ENCODE peak calls at places on chromosomes 2 and 18, in eight cellular contexts. R is psoas muscle, M is HCT116, X is left lung, C is spleen, G is GM23338, L is heart right ventricle, E is IMR-90. J is an unnamed sample.

GRCh38 chr2:65075605-65076344 is 19.6 kb downstream of the CEP68 start:
- DNase-seq in R (no peak), M (no peak), X (peak; percentile 60), C (peak; percentile 66), G (peak; percentile 51), L (peak; percentile 52), E (no peak), J (no peak)

GRCh38 chr18:75199327-75199726 is 9.6 kb downstream of the PTGR3 start:
- DNase-seq in R (no peak), M (no peak), X (no peak), C (no peak), G (no peak), L (no peak), E (peak; percentile 13), J (no peak)

GRCh38 chr2:193539188-193539587 is 1344.5 kb upstream of the TMEFF2 start:
- DNase-seq in R (no peak), M (no peak), X (no peak), C (no peak), G (no peak), L (no peak), E (no peak), J (no peak)

GRCh38 chr18:76691800-76692199 is 130.6 kb upstream of the ZNF236 start:
- DNase-seq in R (no peak), M (no peak), X (no peak), C (no peak), G (no peak), L (no peak), E (peak; percentile 22), J (no peak)

GRCh38 chr2:85913854-85914524 is 25.2 kb upstream of the ST3GAL5 start:
- DNase-seq in R (no peak), M (no peak), X (no peak), C (no peak), G (no peak), L (no peak), E (peak; percentile 57), J (peak; percentile 66)

GRCh38 chr2:77910136-77910535 is 388.0 kb upstream of the LRRTM4 start:
- DNase-seq in R (no peak), M (no peak), X (no peak), C (no peak), G (no peak), L (no peak), E (no peak), J (no peak)

GRCh38 chr2:181340891-181341290 is 116.3 kb upstream of the ITGA4 start:
- DNase-seq in R (no peak), M (no peak), X (no peak), C (no peak), G (no peak), L (no peak), E (no peak), J (no peak)

GRCh38 chr18:79533591-79533990 is 137.9 kb downstream of the NFATC1 start:
- DNase-seq in R (peak; percentile 12), M (no peak), X (peak; percentile 21), C (no peak), G (no peak), L (no peak), E (no peak), J (no peak)

GRCh38 chr2:96870631-96871255 is 863 bp upstream of the SEMA4C start:
- DNase-seq in R (no peak), M (no peak), X (no peak), C (peak; percentile 88), G (peak; percentile 34), L (peak; percentile 53), E (no peak), J (no peak)

GRCh38 chr2:6103949-6104348 is 411.8 kb downstream of the SOX11 start:
- DNase-seq in R (peak; percentile 39), M (no peak), X (no peak), C (no peak), G (peak; percentile 37), L (no peak), E (no peak), J (no peak)

GRCh38 chr2:70523996-70524965 is 29.3 kb downstream of the TGFA start:
- DNase-seq in R (no peak), M (peak; percentile 86), X (peak; percentile 86), C (no peak), G (peak; percentile 64), L (no peak), E (peak; percentile 34), J (no peak)

GRCh38 chr2:64273524-64274398 is 129.5 kb upstream of the PELI1 start:
- DNase-seq in R (peak; percentile 62), M (no peak), X (no peak), C (no peak), G (no peak), L (no peak), E (peak; percentile 89), J (peak; percentile 76)

GRCh38 chr18:11488175-11488574 is 121.2 kb upstream of the SLC35G4 start:
- DNase-seq in R (no peak), M (no peak), X (no peak), C (no peak), G (no peak), L (no peak), E (peak; percentile 41), J (no peak)

GRCh38 chr2:112831956-112832567 is 4.5 kb downstream of the IL1B start:
- DNase-seq in R (no peak), M (no peak), X (no peak), C (no peak), G (no peak), L (no peak), E (no peak), J (no peak)

GRCh38 chr2:64453710-64454315 is at the start of gene LGALSL:
- DNase-seq in R (peak; percentile 81), M (peak; percentile 49), X (peak; percentile 85), C (peak; percentile 91), G (peak; percentile 88), L (peak; percentile 79), E (peak; percentile 24), J (peak; percentile 74)

GRCh38 chr2:50347355-50348044 is 684.4 kb downstream of the NRXN1 start:
- DNase-seq in R (no peak), M (no peak), X (no peak), C (peak; percentile 43), G (peak; percentile 69), L (no peak), E (no peak), J (no peak)

GRCh38 chr18:36412778-36413177 is 115.3 kb downstream of the FHOD3 start:
- DNase-seq in R (no peak), M (no peak), X (no peak), C (no peak), G (peak; percentile 73), L (no peak), E (no peak), J (no peak)

DNA sequence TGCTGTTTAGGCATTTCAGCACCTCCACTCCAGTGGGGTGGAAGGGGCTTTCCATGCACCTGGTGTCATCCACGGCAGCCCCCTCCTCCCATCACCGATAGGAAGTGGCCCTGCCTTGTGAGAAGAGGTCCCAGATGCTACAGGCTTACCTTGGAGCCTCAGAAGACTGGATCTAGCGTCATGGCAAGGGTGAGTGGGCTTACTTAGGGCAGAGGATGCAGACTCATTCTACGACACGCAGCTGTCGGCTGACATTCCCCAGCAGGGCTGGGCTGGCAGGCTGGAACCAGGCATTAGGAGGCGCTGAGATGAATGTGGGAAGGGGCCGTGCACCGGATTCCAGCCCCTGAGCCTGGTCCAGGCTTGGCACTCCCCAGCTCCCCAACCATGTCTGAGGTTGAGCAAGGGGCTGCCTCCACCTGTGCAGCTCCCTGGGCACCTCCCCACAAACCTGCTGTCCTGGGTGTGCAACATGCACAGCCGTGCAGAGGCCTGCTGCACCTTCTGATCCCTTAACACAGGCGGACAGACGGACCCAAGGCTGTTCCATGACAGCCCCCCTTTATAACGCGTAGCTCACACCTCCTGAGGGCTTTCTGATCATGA is 1.7 kb upstream of the PRLH start:
- DNase-seq in R (no peak), M (no peak), X (no peak), C (peak; percentile 43), G (no peak), L (no peak), E (no peak), J (no peak)
- H3K36me3 ChIP-seq in R (no peaks in the 10 kb centered on the region), M (no peaks in the 10 kb centered on the region), X (no peaks in the 10 kb centered on the region), C (no peaks in the 10 kb centered on the region), G (no peaks in the 10 kb centered on the region), L (no peaks in the 10 kb centered on the region), E (no peaks in the 10 kb centered on the region), J (no peaks in the 10 kb centered on the region)

GRCh38 chr2:43178055-43178598 is 48.3 kb downstream of the ZFP36L2 start:
- DNase-seq in R (peak; percentile 65), M (no peak), X (no peak), C (no peak), G (no peak), L (no peak), E (no peak), J (no peak)
- H3K4me1 ChIP-seq in R (peaks cover 25% of the 10 kb centered on the region), M (peaks cover 72% of the 10 kb centered on the region), X (peaks cover 14% of the 10 kb centered on the region), C (peaks cover 57% of the 10 kb centered on the region), G (peaks cover 31% of the 10 kb centered on the region), L (peaks cover 32% of the 10 kb centered on the region), E (peaks cover 11% of the 10 kb centered on the region), J (no peaks in the 10 kb centered on the region)

GRCh38 chr18:47054369-47054768 is 18.9 kb upstream of the ELOA2 start:
- DNase-seq in R (no peak), M (no peak), X (no peak), C (no peak), G (no peak), L (no peak), E (no peak), J (no peak)

DNA sequence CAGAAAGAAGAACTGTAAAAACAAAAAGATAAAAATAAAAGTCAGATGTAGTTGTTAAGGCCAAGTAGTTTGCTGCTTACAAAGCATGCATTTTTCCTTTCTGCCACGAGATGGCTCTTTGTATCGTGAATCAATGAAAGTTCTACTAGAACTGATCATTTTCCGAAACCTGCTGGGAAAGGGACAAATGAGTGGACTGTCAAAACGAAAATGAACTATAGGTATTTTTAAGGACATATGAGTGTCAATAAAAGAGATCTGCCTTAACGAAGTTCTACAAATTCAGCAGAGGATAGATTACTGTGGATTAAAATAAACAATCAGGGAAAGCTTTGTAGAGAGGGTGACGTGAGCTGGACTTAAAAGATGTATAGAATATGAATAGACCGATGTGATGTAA is 15.0 kb upstream of the ELOA2 start:
- DNase-seq in R (no peak), M (peak; percentile 54), X (no peak), C (no peak), G (peak; percentile 66), L (no peak), E (peak; percentile 60), J (no peak)
- TF ChIP-seq CTCF in R (peak; percentile 67), M (peak; percentile 55), X (peak; percentile 64), C (peak; percentile 58), G (peak; percentile 68), L (peak; percentile 21), E (peak; percentile 67), J (peak; percentile 73)

GRCh38 chr18:63314062-63314790 is 5.3 kb downstream of the BCL2 start:
- DNase-seq in R (no peak), M (no peak), X (no peak), C (no peak), G (no peak), L (no peak), E (no peak), J (no peak)

GRCh38 chr18:63309422-63309821 is 10.1 kb downstream of the BCL2 start:
- DNase-seq in R (no peak), M (no peak), X (no peak), C (no peak), G (no peak), L (no peak), E (no peak), J (no peak)

GRCh38 chr18:63312731-63313408 is 6.7 kb downstream of the BCL2 start:
- DNase-seq in R (no peak), M (no peak), X (no peak), C (no peak), G (no peak), L (no peak), E (no peak), J (no peak)

GRCh38 chr18:63313409-63313917 is 6.1 kb downstream of the BCL2 start:
- DNase-seq in R (no peak), M (no peak), X (no peak), C (no peak), G (no peak), L (no peak), E (no peak), J (no peak)

GRCh38 chr18:63311481-63312409 is 7.8 kb downstream of the BCL2 start:
- DNase-seq in R (no peak), M (no peak), X (no peak), C (no peak), G (no peak), L (no peak), E (no peak), J (no peak)
- H3K36me3 ChIP-seq in R (no peaks in the 10 kb centered on the region), M (no peaks in the 10 kb centered on the region), X (no peaks in the 10 kb centered on the region), C (no peaks in the 10 kb centered on the region), G (no peaks in the 10 kb centered on the region), L (no peaks in the 10 kb centered on the region), E (no peaks in the 10 kb centered on the region), J (no peaks in the 10 kb centered on the region)

J was measured in right atrium auricular region.